ENCODE peak calls at places on chromosome 17, in ten cellular contexts. K is effector CD4-positive, alpha-beta T cell; E is foreskin fibroblast; R is HT1080; Q is A172; X is NCI-H2081 treated with DMSO at 0.1 percent for 48 hours; W is lower leg skin; J is stimulated activated CD8-positive, alpha-beta memory T cell treated with anti-CD3 and anti-CD28 coated beads, Interleukin-15, amount 100 ng/mL, for 24 hours; P is AG20443; Y is lung microvascular endothelial cell. G is an unnamed sample.

GRCh38 chr17:64262422-64263260 is at the start of gene TEX2:
- DNase-seq in K (peak), E (peak), R (peak), Q (no peak), X (no peak), W (peak), J (peak), P (peak), Y (peak), G (no peak)

GRCh38 chr17:79082311-79083190 is 7.9 kb downstream of the ENGASE start:
- DNase-seq in K (peak), E (peak), R (peak), Q (peak), X (no peak), W (no peak), J (peak), P (peak), Y (peak), G (no peak)

GRCh38 chr17:40484285-40484972 is 17.0 kb downstream of the TNS4 start:
- DNase-seq in K (no peak), E (no peak), R (no peak), Q (no peak), X (no peak), W (no peak), J (no peak), P (no peak), Y (no peak), G (no peak)

GRCh38 chr17:57946798-57947358 is 8.3 kb downstream of the CUEDC1 start:
- DNase-seq in K (no peak), E (peak), R (peak), Q (no peak), X (no peak), W (no peak), J (no peak), P (peak), Y (peak), G (no peak)

GRCh38 chr17:77130521-77130920 is 10.2 kb upstream of the SEC14L1 start:
- DNase-seq in K (no peak), E (no peak), R (no peak), Q (no peak), X (no peak), W (no peak), J (no peak), P (no peak), Y (no peak), G (no peak)

GRCh38 chr17:68457168-68457538 is at the start of gene WIPI1:
- DNase-seq in K (no peak), E (no peak), R (peak), Q (peak), X (no peak), W (peak), J (no peak), P (peak), Y (no peak), G (no peak)

GRCh38 chr17:76501018-76501826 is at the start of gene RHBDF2:
- DNase-seq in K (peak), E (peak), R (peak), Q (peak), X (peak), W (peak), J (peak), P (peak), Y (peak), G (peak)

GRCh38 chr17:8153550-8153956 is 1.3 kb upstream of the PER1 start:
- DNase-seq in K (peak), E (peak), R (peak), Q (peak), X (no peak), W (peak), J (no peak), P (peak), Y (peak), G (peak)

GRCh38 chr17:55442462-55442861 is 20.8 kb upstream of the MMD start:
- DNase-seq in K (no peak), E (peak), R (no peak), Q (no peak), X (no peak), W (no peak), J (no peak), P (no peak), Y (no peak), G (no peak)

GRCh38 chr17:37088459-37088858 is 139.7 kb downstream of the AATF start:
- DNase-seq in K (no peak), E (no peak), R (no peak), Q (no peak), X (no peak), W (no peak), J (no peak), P (no peak), Y (no peak), G (no peak)

GRCh38 chr17:75827291-75828050 is 16.7 kb downstream of the UNC13D start:
- DNase-seq in K (peak), E (peak), R (peak), Q (no peak), X (no peak), W (peak), J (no peak), P (peak), Y (peak), G (no peak)

GRCh38 chr17:73551144-73551543 is 93.1 kb downstream of the SDK2 start:
- DNase-seq in K (no peak), E (no peak), R (no peak), Q (no peak), X (no peak), W (no peak), J (no peak), P (no peak), Y (no peak), G (no peak)

GRCh38 chr17:78125138-78125913 is 3.2 kb downstream of the TMC6 start:
- DNase-seq in K (no peak), E (no peak), R (no peak), Q (no peak), X (no peak), W (no peak), J (no peak), P (no peak), Y (no peak), G (no peak)

GRCh38 chr17:29625037-29625750 is 2.5 kb upstream of the CORO6 start:
- DNase-seq in K (no peak), E (peak), R (peak), Q (peak), X (no peak), W (no peak), J (no peak), P (peak), Y (no peak), G (no peak)

GRCh38 chr17:1920948-1921351 is 91.1 kb downstream of the RPA1 start:
- DNase-seq in K (no peak), E (no peak), R (no peak), Q (no peak), X (no peak), W (no peak), J (no peak), P (no peak), Y (no peak), G (no peak)

GRCh38 chr17:77420804-77421634 is 280.2 kb downstream of the SEC14L1 start:
- DNase-seq in K (peak), E (peak), R (peak), Q (peak), X (peak), W (no peak), J (no peak), P (peak), Y (no peak), G (no peak)

GRCh38 chr17:17971431-17972125 is 622 bp downstream of the TOM1L2 start:
- DNase-seq in K (peak), E (peak), R (peak), Q (peak), X (no peak), W (peak), J (peak), P (peak), Y (no peak), G (no peak)

G was measured in thoracic aorta.